ENCODE peak calls at places on chromosomes 12 and 14, in nine cellular contexts. One of them, this sample, is unnamed.

GRCh38 chr14:77199590-77199989 is 18.0 kb downstream of the TMEM63C start:
- DNase-seq in GM10248: no peak
- DNase-seq in NCI-H1694: no peak
- DNase-seq in stimulated activated CD8-positive, alpha-beta memory T cell treated with anti-CD3 and anti-CD28 coated beads, Interleukin-4, amount 100 ng/mL, for 24 hours: no peak
- DNase-seq in cardiac fibroblast: no peak
- DNase-seq in NCI-H1417 treated with DMSO at 0.1 percent for 48 hours: no peak
- DNase-seq in head of caudate nucleus: no peak
- DNase-seq in NCI-H146: no peak
- DNase-seq in NCI-H1092: no peak
- DNase-seq in this sample: no peak

GRCh38 chr12:90883456-90883855 is 71.5 kb downstream of the CCER1 start:
- DNase-seq in GM10248: no peak
- DNase-seq in NCI-H1694: no peak
- DNase-seq in stimulated activated CD8-positive, alpha-beta memory T cell treated with anti-CD3 and anti-CD28 coated beads, Interleukin-4, amount 100 ng/mL, for 24 hours: no peak
- DNase-seq in cardiac fibroblast: no peak
- DNase-seq in NCI-H1417 treated with DMSO at 0.1 percent for 48 hours: no peak
- DNase-seq in head of caudate nucleus: no peak
- DNase-seq in NCI-H146: no peak
- DNase-seq in NCI-H1092: no peak
- DNase-seq in this sample: no peak

GRCh38 chr14:32073537-32074189 is 3.4 kb upstream of the ARHGAP5 start:
- DNase-seq in GM10248: peak; percentile 64
- DNase-seq in NCI-H1694: peak; percentile 85
- DNase-seq in stimulated activated CD8-positive, alpha-beta memory T cell treated with anti-CD3 and anti-CD28 coated beads, Interleukin-4, amount 100 ng/mL, for 24 hours: no peak
- DNase-seq in cardiac fibroblast: peak; percentile 90
- DNase-seq in NCI-H1417 treated with DMSO at 0.1 percent for 48 hours: peak; percentile 55
- DNase-seq in head of caudate nucleus: peak; percentile 77
- DNase-seq in NCI-H146: peak; percentile 62
- DNase-seq in NCI-H1092: peak; percentile 72
- DNase-seq in this sample: peak; percentile 59

GRCh38 chr12:118136559-118137003 is 657 bp downstream of the PEBP1 start:
- DNase-seq in GM10248: peak; percentile 69
- DNase-seq in NCI-H1694: no peak
- DNase-seq in stimulated activated CD8-positive, alpha-beta memory T cell treated with anti-CD3 and anti-CD28 coated beads, Interleukin-4, amount 100 ng/mL, for 24 hours: peak; percentile 23
- DNase-seq in cardiac fibroblast: peak; percentile 58
- DNase-seq in NCI-H1417 treated with DMSO at 0.1 percent for 48 hours: no peak
- DNase-seq in head of caudate nucleus: no peak
- DNase-seq in NCI-H146: peak; percentile 18
- DNase-seq in NCI-H1092: no peak
- DNase-seq in this sample: no peak

GRCh38 chr14:84850595-84850994 is 679.3 kb upstream of the FLRT2 start:
- DNase-seq in GM10248: no peak
- DNase-seq in NCI-H1694: no peak
- DNase-seq in stimulated activated CD8-positive, alpha-beta memory T cell treated with anti-CD3 and anti-CD28 coated beads, Interleukin-4, amount 100 ng/mL, for 24 hours: no peak
- DNase-seq in cardiac fibroblast: no peak
- DNase-seq in NCI-H1417 treated with DMSO at 0.1 percent for 48 hours: no peak
- DNase-seq in head of caudate nucleus: no peak
- DNase-seq in NCI-H146: no peak
- DNase-seq in NCI-H1092: no peak
- DNase-seq in this sample: no peak

GRCh38 chr12:13208533-13209278 is 12.2 kb downstream of the EMP1 start:
- DNase-seq in GM10248: no peak
- DNase-seq in NCI-H1694: peak; percentile 14
- DNase-seq in stimulated activated CD8-positive, alpha-beta memory T cell treated with anti-CD3 and anti-CD28 coated beads, Interleukin-4, amount 100 ng/mL, for 24 hours: no peak
- DNase-seq in cardiac fibroblast: peak; percentile 62
- DNase-seq in NCI-H1417 treated with DMSO at 0.1 percent for 48 hours: no peak
- DNase-seq in head of caudate nucleus: peak; percentile 31
- DNase-seq in NCI-H146: no peak
- DNase-seq in NCI-H1092: peak; percentile 9
- DNase-seq in this sample: no peak

GRCh38 chr14:36666416-36667206 is 5.0 kb downstream of the PAX9 start:
- DNase-seq in GM10248: peak; percentile 10
- DNase-seq in NCI-H1694: no peak
- DNase-seq in stimulated activated CD8-positive, alpha-beta memory T cell treated with anti-CD3 and anti-CD28 coated beads, Interleukin-4, amount 100 ng/mL, for 24 hours: no peak
- DNase-seq in cardiac fibroblast: no peak
- DNase-seq in NCI-H1417 treated with DMSO at 0.1 percent for 48 hours: no peak
- DNase-seq in head of caudate nucleus: no peak
- DNase-seq in NCI-H146: no peak
- DNase-seq in NCI-H1092: no peak
- DNase-seq in this sample: no peak

GRCh38 chr12:110928700-110929099 is 8.3 kb upstream of the MYL2 start:
- DNase-seq in GM10248: no peak
- DNase-seq in NCI-H1694: no peak
- DNase-seq in stimulated activated CD8-positive, alpha-beta memory T cell treated with anti-CD3 and anti-CD28 coated beads, Interleukin-4, amount 100 ng/mL, for 24 hours: no peak
- DNase-seq in cardiac fibroblast: no peak
- DNase-seq in NCI-H1417 treated with DMSO at 0.1 percent for 48 hours: no peak
- DNase-seq in head of caudate nucleus: no peak
- DNase-seq in NCI-H146: no peak
- DNase-seq in NCI-H1092: no peak
- DNase-seq in this sample: no peak

GRCh38 chr14:100606687-100607610 is 19.7 kb upstream of the BEGAIN start:
- DNase-seq in GM10248: no peak
- DNase-seq in NCI-H1694: no peak
- DNase-seq in stimulated activated CD8-positive, alpha-beta memory T cell treated with anti-CD3 and anti-CD28 coated beads, Interleukin-4, amount 100 ng/mL, for 24 hours: no peak
- DNase-seq in cardiac fibroblast: no peak
- DNase-seq in NCI-H1417 treated with DMSO at 0.1 percent for 48 hours: no peak
- DNase-seq in head of caudate nucleus: no peak
- DNase-seq in NCI-H146: no peak
- DNase-seq in NCI-H1092: no peak
- DNase-seq in this sample: no peak

GRCh38 chr12:15962760-15963159 is 51.6 kb downstream of the DERA start:
- DNase-seq in GM10248: no peak
- DNase-seq in NCI-H1694: no peak
- DNase-seq in stimulated activated CD8-positive, alpha-beta memory T cell treated with anti-CD3 and anti-CD28 coated beads, Interleukin-4, amount 100 ng/mL, for 24 hours: no peak
- DNase-seq in cardiac fibroblast: peak; percentile 47
- DNase-seq in NCI-H1417 treated with DMSO at 0.1 percent for 48 hours: no peak
- DNase-seq in head of caudate nucleus: no peak
- DNase-seq in NCI-H146: no peak
- DNase-seq in NCI-H1092: no peak
- DNase-seq in this sample: no peak

GRCh38 chr12:103677341-103677740 is 90.3 kb downstream of the STAB2 start:
- DNase-seq in GM10248: no peak
- DNase-seq in NCI-H1694: no peak
- DNase-seq in stimulated activated CD8-positive, alpha-beta memory T cell treated with anti-CD3 and anti-CD28 coated beads, Interleukin-4, amount 100 ng/mL, for 24 hours: no peak
- DNase-seq in cardiac fibroblast: no peak
- DNase-seq in NCI-H1417 treated with DMSO at 0.1 percent for 48 hours: peak; percentile 31
- DNase-seq in head of caudate nucleus: no peak
- DNase-seq in NCI-H146: peak; percentile 81
- DNase-seq in NCI-H1092: peak; percentile 24
- DNase-seq in this sample: no peak

GRCh38 chr12:89472508-89472907 is 52.1 kb downstream of the GALNT4 start:
- DNase-seq in GM10248: no peak
- DNase-seq in NCI-H1694: no peak
- DNase-seq in stimulated activated CD8-positive, alpha-beta memory T cell treated with anti-CD3 and anti-CD28 coated beads, Interleukin-4, amount 100 ng/mL, for 24 hours: no peak
- DNase-seq in cardiac fibroblast: peak; percentile 77
- DNase-seq in NCI-H1417 treated with DMSO at 0.1 percent for 48 hours: no peak
- DNase-seq in head of caudate nucleus: no peak
- DNase-seq in NCI-H146: no peak
- DNase-seq in NCI-H1092: no peak
- DNase-seq in this sample: no peak

GRCh38 chr14:23141706-23142467 is 22.8 kb upstream of the CEBPE start:
- DNase-seq in GM10248: no peak
- DNase-seq in NCI-H1694: no peak
- DNase-seq in stimulated activated CD8-positive, alpha-beta memory T cell treated with anti-CD3 and anti-CD28 coated beads, Interleukin-4, amount 100 ng/mL, for 24 hours: no peak
- DNase-seq in cardiac fibroblast: peak; percentile 12
- DNase-seq in NCI-H1417 treated with DMSO at 0.1 percent for 48 hours: no peak
- DNase-seq in head of caudate nucleus: no peak
- DNase-seq in NCI-H146: peak; percentile 21
- DNase-seq in NCI-H1092: no peak
- DNase-seq in this sample: no peak

GRCh38 chr12:112401903-112402498 is 7.4 kb downstream of the RPL6 start:
- DNase-seq in GM10248: no peak
- DNase-seq in NCI-H1694: no peak
- DNase-seq in stimulated activated CD8-positive, alpha-beta memory T cell treated with anti-CD3 and anti-CD28 coated beads, Interleukin-4, amount 100 ng/mL, for 24 hours: no peak
- DNase-seq in cardiac fibroblast: no peak
- DNase-seq in NCI-H1417 treated with DMSO at 0.1 percent for 48 hours: no peak
- DNase-seq in head of caudate nucleus: no peak
- DNase-seq in NCI-H146: no peak
- DNase-seq in NCI-H1092: no peak
- DNase-seq in this sample: no peak

GRCh38 chr12:56261503-56262230 is 3.5 kb upstream of the ANKRD52 start:
- DNase-seq in GM10248: no peak
- DNase-seq in NCI-H1694: no peak
- DNase-seq in stimulated activated CD8-positive, alpha-beta memory T cell treated with anti-CD3 and anti-CD28 coated beads, Interleukin-4, amount 100 ng/mL, for 24 hours: no peak
- DNase-seq in cardiac fibroblast: peak; percentile 82
- DNase-seq in NCI-H1417 treated with DMSO at 0.1 percent for 48 hours: no peak
- DNase-seq in head of caudate nucleus: no peak
- DNase-seq in NCI-H146: no peak
- DNase-seq in NCI-H1092: no peak
- DNase-seq in this sample: no peak

GRCh38 chr14:68386950-68387779 is 405.7 kb downstream of the ZFP36L1 start:
- DNase-seq in GM10248: no peak
- DNase-seq in NCI-H1694: no peak
- DNase-seq in stimulated activated CD8-positive, alpha-beta memory T cell treated with anti-CD3 and anti-CD28 coated beads, Interleukin-4, amount 100 ng/mL, for 24 hours: no peak
- DNase-seq in cardiac fibroblast: no peak
- DNase-seq in NCI-H1417 treated with DMSO at 0.1 percent for 48 hours: no peak
- DNase-seq in head of caudate nucleus: no peak
- DNase-seq in NCI-H146: no peak
- DNase-seq in NCI-H1092: no peak
- DNase-seq in this sample: no peak

GRCh38 chr12:93879476-93880376 is 202.6 kb downstream of the CRADD start:
- DNase-seq in GM10248: no peak
- DNase-seq in NCI-H1694: peak; percentile 51
- DNase-seq in stimulated activated CD8-positive, alpha-beta memory T cell treated with anti-CD3 and anti-CD28 coated beads, Interleukin-4, amount 100 ng/mL, for 24 hours: no peak
- DNase-seq in cardiac fibroblast: peak; percentile 45
- DNase-seq in NCI-H1417 treated with DMSO at 0.1 percent for 48 hours: no peak
- DNase-seq in head of caudate nucleus: no peak
- DNase-seq in NCI-H146: no peak
- DNase-seq in NCI-H1092: no peak
- DNase-seq in this sample: no peak

GRCh38 chr14:95047754-95048153 is 109.6 kb downstream of the DICER1 start:
- DNase-seq in GM10248: no peak
- DNase-seq in NCI-H1694: no peak
- DNase-seq in stimulated activated CD8-positive, alpha-beta memory T cell treated with anti-CD3 and anti-CD28 coated beads, Interleukin-4, amount 100 ng/mL, for 24 hours: no peak
- DNase-seq in cardiac fibroblast: no peak
- DNase-seq in NCI-H1417 treated with DMSO at 0.1 percent for 48 hours: no peak
- DNase-seq in head of caudate nucleus: no peak
- DNase-seq in NCI-H146: no peak
- DNase-seq in NCI-H1092: no peak
- DNase-seq in this sample: no peak

GRCh38 chr12:63945777-63946176 is 101.3 kb downstream of the SRGAP1 start:
- DNase-seq in GM10248: no peak
- DNase-seq in NCI-H1694: no peak
- DNase-seq in stimulated activated CD8-positive, alpha-beta memory T cell treated with anti-CD3 and anti-CD28 coated beads, Interleukin-4, amount 100 ng/mL, for 24 hours: no peak
- DNase-seq in cardiac fibroblast: no peak
- DNase-seq in NCI-H1417 treated with DMSO at 0.1 percent for 48 hours: no peak
- DNase-seq in head of caudate nucleus: no peak
- DNase-seq in NCI-H146: no peak
- DNase-seq in NCI-H1092: no peak
- DNase-seq in this sample: no peak

GRCh38 chr14:94659953-94660946 is 48.1 kb downstream of the SERPINA3 start:
- DNase-seq in GM10248: no peak
- DNase-seq in NCI-H1694: no peak
- DNase-seq in stimulated activated CD8-positive, alpha-beta memory T cell treated with anti-CD3 and anti-CD28 coated beads, Interleukin-4, amount 100 ng/mL, for 24 hours: no peak
- DNase-seq in cardiac fibroblast: peak; percentile 40
- DNase-seq in NCI-H1417 treated with DMSO at 0.1 percent for 48 hours: no peak
- DNase-seq in head of caudate nucleus: no peak
- DNase-seq in NCI-H146: no peak
- DNase-seq in NCI-H1092: no peak
- DNase-seq in this sample: no peak

GRCh38 chr12:23949212-23950010 is at the start of gene SOX5:
- DNase-seq in GM10248: no peak
- DNase-seq in NCI-H1694: peak; percentile 32
- DNase-seq in stimulated activated CD8-positive, alpha-beta memory T cell treated with anti-CD3 and anti-CD28 coated beads, Interleukin-4, amount 100 ng/mL, for 24 hours: no peak
- DNase-seq in cardiac fibroblast: peak; percentile 73
- DNase-seq in NCI-H1417 treated with DMSO at 0.1 percent for 48 hours: no peak
- DNase-seq in head of caudate nucleus: peak; percentile 42
- DNase-seq in NCI-H146: peak; percentile 87
- DNase-seq in NCI-H1092: no peak
- DNase-seq in this sample: no peak

GRCh38 chr14:26323781-26324363 is 274.0 kb downstream of the NOVA1 start:
- DNase-seq in GM10248: no peak
- DNase-seq in NCI-H1694: no peak
- DNase-seq in stimulated activated CD8-positive, alpha-beta memory T cell treated with anti-CD3 and anti-CD28 coated beads, Interleukin-4, amount 100 ng/mL, for 24 hours: no peak
- DNase-seq in cardiac fibroblast: no peak
- DNase-seq in NCI-H1417 treated with DMSO at 0.1 percent for 48 hours: no peak
- DNase-seq in head of caudate nucleus: no peak
- DNase-seq in NCI-H146: peak; percentile 69
- DNase-seq in NCI-H1092: peak; percentile 42
- DNase-seq in this sample: no peak

GRCh38 chr12:110669193-110669502 is 19.8 kb downstream of the HVCN1 start:
- DNase-seq in GM10248: peak; percentile 31
- DNase-seq in NCI-H1694: no peak
- DNase-seq in stimulated activated CD8-positive, alpha-beta memory T cell treated with anti-CD3 and anti-CD28 coated beads, Interleukin-4, amount 100 ng/mL, for 24 hours: no peak
- DNase-seq in cardiac fibroblast: no peak
- DNase-seq in NCI-H1417 treated with DMSO at 0.1 percent for 48 hours: no peak
- DNase-seq in head of caudate nucleus: no peak
- DNase-seq in NCI-H146: no peak
- DNase-seq in NCI-H1092: no peak
- DNase-seq in this sample: no peak